ENCODE peak calls at places on chromosomes 4 and X, in four cellular contexts. G is upper lobe of left lung, K is suprapubic skin, V is K562. H is an unnamed sample.

GRCh38 chr4:152014280-152014679 is 253.5 kb upstream of the GATB start:
- DNase-seq in G (no peak), K (no peak), V (no peak), H (no peak)

GRCh38 chr4:128461300-128462103 is 173.9 kb upstream of the PGRMC2 start:
- DNase-seq in G (no peak), K (no peak), V (peak), H (no peak)

GRCh38 chr4:17701146-17701859 is 80.1 kb downstream of the FAM184B start:
- DNase-seq in G (no peak), K (no peak), V (no peak), H (no peak)

GRCh38 chr4:121656269-121656641 is 40.5 kb downstream of the ANXA5 start:
- DNase-seq in G (peak), K (no peak), V (peak), H (peak)

GRCh38 chr4:119070301-119070700 is 65.3 kb upstream of the MYOZ2 start:
- DNase-seq in G (no peak), K (no peak), V (no peak), H (no peak)

GRCh38 chr4:38818441-38818976 is 13.9 kb upstream of the TLR1 start:
- DNase-seq in G (no peak), K (no peak), V (no peak), H (peak)

GRCh38 chrX:19791562-19791961 is 95.8 kb downstream of the SH3KBP1 start:
- DNase-seq in G (no peak), K (no peak), V (no peak), H (no peak)

GRCh38 chr4:82136161-82136801 is 237.5 kb downstream of the HNRNPD start:
- DNase-seq in G (no peak), K (no peak), V (no peak), H (no peak)

GRCh38 chrX:43750248-43750676 is 94.2 kb downstream of the MAOA start:
- DNase-seq in G (peak), K (peak), V (peak), H (peak)

GRCh38 chr4:66649236-66649635 is 896.1 kb downstream of the CENPC start:
- DNase-seq in G (no peak), K (no peak), V (no peak), H (no peak)

GRCh38 chr4:94127707-94128328 is 79.8 kb upstream of the SMARCAD1 start:
- DNase-seq in G (no peak), K (no peak), V (peak), H (peak)

GRCh38 chrX:111006119-111006518 is 89.9 kb upstream of the PAK3 start:
- DNase-seq in G (no peak), K (no peak), V (no peak), H (no peak)

GRCh38 chr4:158161561-158162354 is 11.1 kb downstream of the GASK1B start:
- DNase-seq in G (peak), K (no peak), V (no peak), H (no peak)
- TF ChIP-seq EP300 in G (no peak), K (no peak), V (no peak), H (no peak)

GRCh38 chr4:7806080-7806630 is 133.5 kb downstream of the AFAP1 start:
- DNase-seq in G (peak), K (peak), V (no peak), H (peak)

GRCh38 chr4:7804759-7805385 is 134.8 kb downstream of the AFAP1 start:
- DNase-seq in G (no peak), K (peak), V (no peak), H (no peak)

GRCh38 chr4:7806724-7807123 is 132.9 kb downstream of the AFAP1 start:
- DNase-seq in G (no peak), K (peak), V (no peak), H (no peak)

GRCh38 chr4:7803992-7804758 is 135.5 kb downstream of the AFAP1 start:
- DNase-seq in G (peak), K (peak), V (peak), H (peak)

GRCh38 chr4:7805533-7806079 is 134.1 kb downstream of the AFAP1 start:
- DNase-seq in G (peak), K (peak), V (no peak), H (peak)
- TF ChIP-seq POLR2AphosphoS5 in G (no peak), K (no peak), V (no peak), H (no peak)

GRCh38 chr4:142155347-142155746 is 519.0 kb downstream of the IL15 start:
- DNase-seq in G (no peak), K (no peak), V (no peak), H (no peak)
- TF ChIP-seq EP300 in G (no peak), K (no peak), V (no peak), H (no peak)

DNA sequence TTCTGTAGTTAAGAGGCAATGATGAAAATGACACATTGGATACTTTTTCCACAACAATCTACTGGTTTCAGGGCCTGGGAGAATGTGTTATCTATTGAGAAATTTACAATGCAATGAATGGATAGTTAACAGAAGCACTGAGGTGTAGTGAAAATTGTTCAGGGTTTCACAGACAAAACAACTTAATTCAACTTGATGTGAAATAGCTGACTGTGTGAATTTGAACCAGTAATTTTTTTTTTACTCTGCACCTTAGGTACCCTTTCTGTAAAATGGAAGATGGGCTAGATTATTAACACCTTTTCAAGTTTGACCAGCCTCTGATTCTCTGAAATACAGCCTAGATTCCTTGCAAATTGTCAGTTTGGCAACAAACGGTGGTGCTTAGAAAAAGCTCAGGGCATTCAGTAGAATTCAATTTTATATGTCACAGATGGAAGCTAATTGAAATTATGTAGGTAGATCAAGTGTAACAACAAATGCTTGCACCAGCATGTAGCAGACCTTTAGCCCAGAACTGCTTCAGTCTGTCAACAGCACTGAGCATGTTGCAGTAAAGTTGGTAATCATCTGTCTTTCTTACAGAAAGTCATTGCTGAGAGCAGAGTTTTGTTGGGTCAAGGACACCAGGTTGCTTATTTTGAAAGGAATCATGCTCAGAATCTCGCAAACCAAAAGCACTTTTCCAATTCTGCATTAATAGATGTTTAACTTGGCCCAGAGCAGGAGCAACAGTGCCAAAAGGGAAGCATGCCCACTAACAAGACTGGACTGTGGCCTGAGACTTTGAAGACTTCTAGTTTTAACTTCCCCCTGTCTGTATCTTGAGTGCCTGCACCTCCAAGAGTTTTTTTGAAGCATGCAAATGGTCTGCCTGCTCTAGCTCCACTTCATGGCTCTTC is 526.6 kb downstream of the PACRGL start:
- DNase-seq in G (no peak), K (no peak), V (no peak), H (no peak)
- TF ChIP-seq POLR2AphosphoS5 in G (no peak), K (no peak), V (no peak), H (no peak)